ENCODE peak calls at places on chromosome 3, in five cellular contexts. V is testis, I is uterus, O is right atrium auricular region, E is ovary. Z is an unnamed sample. For H3K27me3 and H3K4me1, the result is how much of the 10 kb centered on the place peaks cover.

GRCh38 chr3:104717828-104718196 is 648.9 kb upstream of the ALCAM start:
- DNase-seq in I (no peak), E (no peak), V (no peak), O (no peak), Z (peak)

GRCh38 chr3:89098964-89099585 is 8.3 kb upstream of the EPHA3 start:
- DNase-seq in E (peak), I (no peak), O (no peak), V (peak), Z (peak)

GRCh38 chr3:11591006-11591360 is 52.7 kb downstream of the VGLL4 start:
- DNase-seq in E (no peak), V (no peak), O (no peak), I (no peak), Z (peak)

GRCh38 chr3:42803800-42804112 is 534 bp downstream of the HIGD1A start:
- DNase-seq in E (peak), I (no peak), O (peak), V (peak), Z (peak)

GRCh38 chr3:24060055-24060454 is 115.0 kb downstream of the NR1D2 start:
- DNase-seq in O (peak), I (no peak), V (peak), E (no peak), Z (peak)

GRCh38 chr3:111936191-111936841 is 42.5 kb upstream of the ABHD10 start:
- DNase-seq in E (no peak), I (no peak), V (no peak), O (no peak), Z (no peak)

GRCh38 chr3:183332487-183332886 is 79.4 kb downstream of the B3GNT5 start:
- DNase-seq in V (no peak), E (no peak), O (no peak), I (no peak), Z (no peak)

GRCh38 chr3:167798443-167798842 is 62.9 kb downstream of the SERPINI1 start:
- DNase-seq in V (no peak), E (no peak), O (no peak), I (no peak), Z (no peak)

GRCh38 chr3:65118912-65119499 is 431.2 kb upstream of the ADAMTS9 start:
- DNase-seq in V (no peak), E (no peak), I (no peak), O (no peak), Z (no peak)

GRCh38 chr3:43580181-43580580 is 41.6 kb downstream of the ANO10 start:
- DNase-seq in E (no peak), V (no peak), O (no peak), I (no peak), Z (no peak)

GRCh38 chr3:47012342-47013230 is 33.1 kb downstream of the NBEAL2 start:
- DNase-seq in O (no peak), I (peak), E (no peak), V (peak), Z (no peak)

GRCh38 chr3:156478931-156479330 is 76.0 kb downstream of the SSR3 start:
- DNase-seq in V (no peak), O (no peak), I (no peak), E (no peak), Z (no peak)

GRCh38 chr3:56677286-56677685 is 5.8 kb downstream of the TASOR start:
- DNase-seq in O (no peak), E (no peak), I (no peak), V (no peak), Z (no peak)

GRCh38 chr3:151538706-151539403 is 78.0 kb upstream of the IGSF10 start:
- DNase-seq in I (peak), V (peak), E (peak), O (peak), Z (peak)

GRCh38 chr3:15064299-15064834 is 748 bp downstream of the MRPS25 start:
- DNase-seq in E (no peak), O (no peak), V (peak), I (no peak), Z (peak)

GRCh38 chr3:194730369-194730768 is 44.7 kb downstream of the FAM43A start:
- DNase-seq in V (peak), I (no peak), E (no peak), O (no peak), Z (peak)

DNA sequence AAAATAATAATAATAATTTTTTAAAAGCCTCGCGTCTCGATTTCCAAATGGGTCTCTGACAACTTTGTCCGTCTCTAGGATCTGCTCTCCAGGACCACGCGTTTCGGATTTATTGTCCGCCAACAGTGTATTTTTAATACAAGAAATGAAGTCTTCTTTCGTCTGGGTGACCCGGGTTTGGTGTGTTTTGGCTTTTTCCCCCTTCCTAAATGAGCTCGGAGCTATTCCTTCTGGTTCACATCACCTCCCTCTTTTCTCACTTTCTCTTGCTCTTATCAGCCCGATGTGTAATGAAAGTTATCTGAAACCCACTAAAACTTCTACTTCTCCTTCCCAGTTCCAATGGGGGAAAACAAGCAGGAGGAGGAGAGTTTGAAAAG is 516.7 kb downstream of the MECOM start:
- DNase-seq in I (no peak), O (no peak), V (no peak), E (no peak), Z (no peak)
- H3K27me3 ChIP-seq in I (half or more), O (under half), V (under half), E (under half), Z (under half)

DNA sequence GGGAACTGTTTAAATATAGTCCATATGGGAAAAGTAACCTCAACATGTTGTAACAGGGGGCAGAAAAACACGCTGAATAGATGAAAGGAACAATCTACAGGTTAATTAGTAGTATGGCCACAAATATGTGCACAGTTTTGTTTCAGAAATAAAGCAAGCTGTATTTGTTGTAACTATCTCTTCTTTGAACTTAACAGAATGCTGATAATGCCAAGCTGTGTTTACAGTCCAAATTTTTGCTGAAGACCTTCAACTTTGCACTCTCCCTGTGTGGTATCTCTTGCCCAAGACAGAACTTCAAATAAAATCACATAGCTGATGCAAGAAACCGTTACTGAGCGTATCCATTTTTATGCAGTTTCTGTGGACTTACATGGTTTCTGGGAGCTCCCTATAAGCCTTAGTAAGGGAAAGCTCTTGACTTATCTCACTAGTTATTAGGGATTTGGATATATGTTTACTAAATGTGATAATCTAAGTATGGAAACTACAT is 425.4 kb upstream of the TPRG1 start:
- DNase-seq in I (no peak), V (no peak), E (no peak), O (no peak), Z (no peak)
- H3K4me1 ChIP-seq in I (under half), V (under half), E (under half), O (under half), Z (under half)

GRCh38 chr3:174002543-174002942 is 605.0 kb downstream of the NLGN1 start:
- DNase-seq in O (no peak), E (no peak), I (no peak), V (no peak), Z (no peak)
- TF ChIP-seq CTCF in O (no peak), E (no peak), I (no peak), V (no peak), Z (peak)

GRCh38 chr3:71469131-71469430 is 114.4 kb downstream of the FOXP1 start:
- DNase-seq in V (no peak), O (no peak), E (no peak), I (no peak), Z (no peak)

GRCh38 chr3:71468311-71469130 is 115.0 kb downstream of the FOXP1 start:
- DNase-seq in I (no peak), E (no peak), V (no peak), O (peak), Z (peak)

GRCh38 chr3:71464613-71465012 is 118.9 kb downstream of the FOXP1 start:
- DNase-seq in O (no peak), I (no peak), V (no peak), E (no peak), Z (no peak)

GRCh38 chr3:71465371-71466007 is 118.0 kb downstream of the FOXP1 start:
- DNase-seq in I (no peak), O (no peak), E (no peak), V (no peak), Z (no peak)

DNA sequence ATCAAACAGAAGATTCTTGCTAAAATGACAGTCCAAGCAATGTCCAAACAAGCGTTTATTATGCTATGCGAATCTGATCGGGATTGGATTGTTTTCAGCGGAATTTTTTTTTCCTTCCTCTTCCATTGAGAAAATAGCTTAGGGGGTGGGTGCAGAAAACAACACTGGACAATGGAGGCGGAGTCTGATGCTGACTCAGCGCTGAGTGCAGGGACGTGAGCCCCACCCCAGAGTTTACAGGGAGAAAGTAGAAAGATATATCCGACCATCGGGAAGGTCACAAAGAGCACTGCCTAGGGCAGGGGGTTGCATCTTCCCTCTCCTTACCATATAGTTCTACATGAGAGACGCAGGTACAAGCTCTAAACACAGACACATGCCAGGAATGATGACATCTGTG is 117.0 kb downstream of the FOXP1 start:
- DNase-seq in O (no peak), I (no peak), V (no peak), E (no peak), Z (no peak)
- H3K27me3 ChIP-seq in O (under half), I (under half), V (under half), E (under half), Z (under half)

GRCh38 chr3:17743660-17743995 is 1.2 kb upstream of the TBC1D5 start:
- DNase-seq in O (no peak), E (no peak), V (no peak), I (no peak), Z (no peak)

GRCh38 chr3:17742837-17743659 is 617 bp upstream of the TBC1D5 start:
- DNase-seq in E (no peak), O (peak), V (no peak), I (no peak), Z (no peak)

GRCh38 chr3:17745301-17745700 is 2.9 kb upstream of the TBC1D5 start:
- DNase-seq in O (no peak), V (no peak), E (no peak), I (no peak), Z (no peak)

GRCh38 chr3:17745894-17746293 is 3.5 kb upstream of the TBC1D5 start:
- DNase-seq in V (no peak), I (no peak), O (no peak), E (no peak), Z (no peak)

DNA sequence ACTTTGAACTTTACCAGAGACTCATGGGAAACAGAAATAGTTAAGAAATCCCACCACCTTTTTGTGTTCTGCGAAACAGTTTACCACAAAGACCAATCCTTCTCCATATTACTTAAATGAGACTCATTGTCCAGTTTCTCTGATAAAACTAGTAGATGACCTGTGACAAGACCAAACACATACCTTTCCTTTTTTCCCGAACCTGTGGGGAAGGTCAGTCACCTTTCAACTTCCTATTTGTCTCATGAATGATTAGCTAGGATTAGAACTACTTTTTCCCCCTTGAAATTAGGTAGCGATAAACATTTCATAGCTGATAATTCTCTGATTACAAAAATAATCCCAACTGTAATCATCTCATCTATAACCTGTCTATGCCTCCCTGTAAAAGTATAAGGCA is 2.3 kb upstream of the TBC1D5 start:
- DNase-seq in V (no peak), O (no peak), E (no peak), I (no peak), Z (no peak)
- H3K4me1 ChIP-seq in V (under half), O (under half), E (under half), I (under half), Z (under half)

DNA sequence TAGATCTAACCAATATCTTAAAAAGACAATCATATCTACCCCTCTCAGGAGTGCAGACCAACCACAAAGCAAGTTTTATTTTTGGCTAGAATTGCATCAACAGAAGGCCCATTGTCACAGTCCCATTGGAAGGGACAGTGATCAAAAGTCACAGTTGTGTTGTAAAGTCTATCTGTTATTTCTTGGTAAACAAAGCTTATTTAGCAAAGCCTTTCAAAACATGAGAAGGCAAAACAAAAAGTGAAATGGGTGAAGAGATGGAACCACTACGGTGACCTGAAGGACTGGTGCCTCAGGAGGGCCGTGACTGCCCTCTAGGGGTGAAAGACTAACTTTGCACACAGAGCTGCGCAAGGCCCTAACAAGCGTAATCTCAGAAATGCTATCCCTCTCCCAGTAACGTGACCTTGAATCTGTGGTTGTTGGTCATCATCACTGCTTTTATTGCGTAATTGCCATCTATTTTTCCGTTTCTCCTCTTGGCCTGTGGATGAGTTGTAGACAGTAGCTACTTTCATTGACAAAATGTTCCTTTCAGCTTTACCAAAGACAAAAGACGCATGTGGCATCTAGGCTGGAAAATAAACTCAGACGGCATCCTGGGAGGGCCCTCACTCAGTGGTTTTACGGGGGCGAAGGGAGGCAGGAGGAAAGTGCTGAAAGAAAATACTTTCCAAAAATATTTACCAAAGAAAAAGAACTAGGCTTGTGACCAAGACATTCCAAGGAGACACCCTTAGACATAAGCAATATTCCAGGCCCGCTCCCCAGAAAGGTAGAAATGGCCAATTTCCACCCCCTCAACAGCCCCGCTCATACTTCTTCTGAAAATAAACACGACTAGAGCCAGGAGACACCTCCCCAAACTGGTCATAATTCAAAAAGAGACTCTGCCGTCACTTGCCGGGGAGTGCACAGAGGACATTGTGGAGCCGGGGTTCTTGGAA is 79.4 kb downstream of the FRMD4B start:
- DNase-seq in O (peak), I (peak), V (peak), E (peak), Z (peak)
- TF ChIP-seq CTCF in O (peak), I (peak), V (peak), E (peak), Z (peak)

GRCh38 chr3:13800064-13800463 is 79.8 kb downstream of the WNT7A start:
- DNase-seq in V (no peak), I (no peak), E (no peak), O (no peak), Z (no peak)
- H3K27me3 ChIP-seq in V (under half), I (under half), E (under half), O (under half), Z (under half)

Z was measured in cardiac muscle cell.